ENCODE peak calls at places on chromosomes 11 and 22, in six cellular contexts. One of them, this sample, is unnamed. For H3K4me1 and H3K27me3, the result is how much of the 10 kb centered on the place peaks cover.

GRCh38 chr22:27299181-27300085 is 502.1 kb downstream of the MN1 start:
- DNase-seq in IMR-90: no peak
- DNase-seq in CD8-positive, alpha-beta T cell: no peak
- DNase-seq in DND-41: no peak
- DNase-seq in SJSA1: no peak
- DNase-seq in transverse colon: no peak
- DNase-seq in this sample: no peak

GRCh38 chr11:15579287-15580001 is 464.7 kb downstream of the INSC start:
- DNase-seq in IMR-90: no peak
- DNase-seq in CD8-positive, alpha-beta T cell: no peak
- DNase-seq in DND-41: no peak
- DNase-seq in SJSA1: no peak
- DNase-seq in transverse colon: no peak
- DNase-seq in this sample: no peak

GRCh38 chr11:68206211-68206610 is 6.9 kb downstream of the KMT5B start:
- DNase-seq in IMR-90: peak
- DNase-seq in CD8-positive, alpha-beta T cell: no peak
- DNase-seq in DND-41: peak
- DNase-seq in SJSA1: peak
- DNase-seq in transverse colon: no peak
- DNase-seq in this sample: peak

GRCh38 chr22:22082960-22083359 is 100.4 kb upstream of the TOP3B start:
- DNase-seq in IMR-90: no peak
- DNase-seq in CD8-positive, alpha-beta T cell: no peak
- DNase-seq in DND-41: no peak
- DNase-seq in SJSA1: no peak
- DNase-seq in transverse colon: no peak
- DNase-seq in this sample: no peak

GRCh38 chr22:23670378-23671295 is 20.2 kb upstream of the RGL4 start:
- DNase-seq in IMR-90: no peak
- DNase-seq in CD8-positive, alpha-beta T cell: no peak
- DNase-seq in DND-41: no peak
- DNase-seq in SJSA1: no peak
- DNase-seq in transverse colon: no peak
- DNase-seq in this sample: no peak

GRCh38 chr11:65209711-65210360 is 28.1 kb downstream of the CAPN1 start:
- DNase-seq in IMR-90: no peak
- DNase-seq in CD8-positive, alpha-beta T cell: no peak
- DNase-seq in DND-41: no peak
- DNase-seq in SJSA1: no peak
- DNase-seq in transverse colon: no peak
- DNase-seq in this sample: peak

GRCh38 chr22:46044718-46045458 is 67.9 kb upstream of the WNT7B start:
- DNase-seq in IMR-90: no peak
- DNase-seq in CD8-positive, alpha-beta T cell: no peak
- DNase-seq in DND-41: peak
- DNase-seq in SJSA1: peak
- DNase-seq in transverse colon: peak
- DNase-seq in this sample: peak

GRCh38 chr22:22235564-22235963 is 9.0 kb upstream of the VPREB1 start:
- DNase-seq in IMR-90: no peak
- DNase-seq in CD8-positive, alpha-beta T cell: peak
- DNase-seq in DND-41: peak
- DNase-seq in SJSA1: no peak
- DNase-seq in transverse colon: peak
- DNase-seq in this sample: peak

GRCh38 chr22:43152355-43153071 is 1.2 kb downstream of the TSPO start:
- DNase-seq in IMR-90: peak
- DNase-seq in CD8-positive, alpha-beta T cell: peak
- DNase-seq in DND-41: peak
- DNase-seq in SJSA1: peak
- DNase-seq in transverse colon: peak
- DNase-seq in this sample: peak

GRCh38 chr11:62088331-62088933 is 35.4 kb upstream of the INCENP start:
- DNase-seq in IMR-90: no peak
- DNase-seq in CD8-positive, alpha-beta T cell: no peak
- DNase-seq in DND-41: no peak
- DNase-seq in SJSA1: no peak
- DNase-seq in transverse colon: no peak
- DNase-seq in this sample: no peak

GRCh38 chr11:60908803-60909202 is 2.4 kb upstream of the PRPF19 start:
- DNase-seq in IMR-90: no peak
- DNase-seq in CD8-positive, alpha-beta T cell: no peak
- DNase-seq in DND-41: no peak
- DNase-seq in SJSA1: no peak
- DNase-seq in transverse colon: no peak
- DNase-seq in this sample: no peak

GRCh38 chr11:86888978-86889341 is 66.2 kb downstream of the FZD4 start:
- DNase-seq in IMR-90: no peak
- DNase-seq in CD8-positive, alpha-beta T cell: no peak
- DNase-seq in DND-41: no peak
- DNase-seq in SJSA1: no peak
- DNase-seq in transverse colon: no peak
- DNase-seq in this sample: no peak

GRCh38 chr11:45662665-45663485 is 2.5 kb downstream of the CHST1 start:
- DNase-seq in IMR-90: peak
- DNase-seq in CD8-positive, alpha-beta T cell: no peak
- DNase-seq in DND-41: peak
- DNase-seq in SJSA1: peak
- DNase-seq in transverse colon: no peak
- DNase-seq in this sample: no peak

GRCh38 chr22:35477911-35478582 is 62.6 kb upstream of the RASD2 start:
- DNase-seq in IMR-90: peak
- DNase-seq in CD8-positive, alpha-beta T cell: no peak
- DNase-seq in DND-41: no peak
- DNase-seq in SJSA1: peak
- DNase-seq in transverse colon: peak
- DNase-seq in this sample: peak

GRCh38 chr11:134531331-134532135 is 119.5 kb upstream of the B3GAT1 start:
- DNase-seq in IMR-90: no peak
- DNase-seq in CD8-positive, alpha-beta T cell: no peak
- DNase-seq in DND-41: no peak
- DNase-seq in SJSA1: no peak
- DNase-seq in transverse colon: no peak
- DNase-seq in this sample: no peak

GRCh38 chr22:50665212-50665611 is 7.4 kb upstream of the SHANK3 start:
- DNase-seq in IMR-90: no peak
- DNase-seq in CD8-positive, alpha-beta T cell: no peak
- DNase-seq in DND-41: no peak
- DNase-seq in SJSA1: no peak
- DNase-seq in transverse colon: no peak
- DNase-seq in this sample: no peak
- H3K4me1 ChIP-seq in IMR-90: under half
- H3K4me1 ChIP-seq in CD8-positive, alpha-beta T cell: under half
- H3K4me1 ChIP-seq in DND-41: under half
- H3K4me1 ChIP-seq in SJSA1: under half
- H3K4me1 ChIP-seq in transverse colon: under half
- H3K4me1 ChIP-seq in this sample: under half

GRCh38 chr11:128900468-128900867 is 9.3 kb downstream of the KCNJ5 start:
- DNase-seq in IMR-90: no peak
- DNase-seq in CD8-positive, alpha-beta T cell: no peak
- DNase-seq in DND-41: no peak
- DNase-seq in SJSA1: no peak
- DNase-seq in transverse colon: no peak
- DNase-seq in this sample: no peak

GRCh38 chr11:128902515-128903066 is 11.4 kb downstream of the KCNJ5 start:
- DNase-seq in IMR-90: peak
- DNase-seq in CD8-positive, alpha-beta T cell: no peak
- DNase-seq in DND-41: no peak
- DNase-seq in SJSA1: no peak
- DNase-seq in transverse colon: no peak
- DNase-seq in this sample: no peak

GRCh38 chr11:128904303-128904871 is 13.2 kb downstream of the KCNJ5 start:
- DNase-seq in IMR-90: no peak
- DNase-seq in CD8-positive, alpha-beta T cell: no peak
- DNase-seq in DND-41: no peak
- DNase-seq in SJSA1: no peak
- DNase-seq in transverse colon: no peak
- DNase-seq in this sample: no peak

GRCh38 chr11:128903248-128904041 is 12.3 kb downstream of the KCNJ5 start:
- DNase-seq in IMR-90: peak
- DNase-seq in CD8-positive, alpha-beta T cell: no peak
- DNase-seq in DND-41: no peak
- DNase-seq in SJSA1: no peak
- DNase-seq in transverse colon: peak
- DNase-seq in this sample: no peak

DNA sequence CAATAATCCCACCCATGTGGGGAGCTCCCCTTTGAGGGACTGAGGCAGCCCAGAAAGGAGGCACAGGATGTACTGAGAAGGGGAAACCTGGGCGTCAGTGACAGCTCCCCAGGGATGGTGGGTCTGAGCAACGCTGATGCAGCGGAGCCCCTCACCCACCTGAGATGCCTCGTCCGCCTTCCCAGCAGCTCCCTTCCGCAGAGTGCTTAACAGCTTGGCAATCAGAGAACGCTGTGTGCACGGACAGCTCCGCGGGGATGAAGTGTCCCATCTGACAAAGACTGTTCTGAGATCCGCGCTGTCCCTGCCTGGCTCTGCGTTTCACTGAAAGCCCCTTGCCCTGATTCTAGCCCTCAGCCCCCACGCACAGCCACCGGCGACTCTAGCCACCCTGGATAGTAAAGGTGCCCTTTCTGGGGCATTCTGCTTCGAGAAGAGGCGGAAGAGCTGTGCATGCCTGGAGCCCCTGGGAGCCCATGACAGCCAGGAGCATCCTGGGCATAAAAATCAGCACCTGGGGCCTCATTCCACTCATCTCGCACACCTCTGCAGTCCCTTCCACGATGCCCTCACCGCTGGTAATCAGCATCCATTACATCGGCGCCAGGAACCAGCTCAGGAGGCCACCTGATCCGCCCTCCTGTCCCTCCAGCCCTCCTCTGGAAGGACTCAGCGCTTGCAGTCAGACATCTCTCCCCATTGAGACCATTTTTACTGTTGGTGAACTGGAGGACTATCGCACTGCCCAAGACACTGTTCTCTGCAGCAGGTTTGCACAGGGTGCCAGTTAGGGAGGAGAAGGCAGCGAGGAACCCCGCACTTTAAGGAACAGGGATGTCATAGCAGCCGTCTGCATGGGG is 10.7 kb downstream of the KCNJ5 start:
- DNase-seq in IMR-90: no peak
- DNase-seq in CD8-positive, alpha-beta T cell: no peak
- DNase-seq in DND-41: no peak
- DNase-seq in SJSA1: no peak
- DNase-seq in transverse colon: no peak
- DNase-seq in this sample: no peak
- H3K4me3 ChIP-seq in IMR-90: no peak
- H3K4me3 ChIP-seq in CD8-positive, alpha-beta T cell: no peak
- H3K4me3 ChIP-seq in DND-41: no peak
- H3K4me3 ChIP-seq in SJSA1: no peak
- H3K4me3 ChIP-seq in transverse colon: no peak
- H3K4me3 ChIP-seq in this sample: no peak

GRCh38 chr11:66687831-66688281 is 10.2 kb upstream of the RBM4B start:
- DNase-seq in IMR-90: no peak
- DNase-seq in CD8-positive, alpha-beta T cell: no peak
- DNase-seq in DND-41: no peak
- DNase-seq in SJSA1: no peak
- DNase-seq in transverse colon: no peak
- DNase-seq in this sample: no peak
- H3K27me3 ChIP-seq in IMR-90: under half
- H3K27me3 ChIP-seq in CD8-positive, alpha-beta T cell: under half
- H3K27me3 ChIP-seq in DND-41: under half
- H3K27me3 ChIP-seq in SJSA1: under half
- H3K27me3 ChIP-seq in transverse colon: under half
- H3K27me3 ChIP-seq in this sample: under half

GRCh38 chr22:32804036-32804435 is 2.5 kb downstream of the TIMP3 start:
- DNase-seq in IMR-90: peak
- DNase-seq in CD8-positive, alpha-beta T cell: no peak
- DNase-seq in DND-41: no peak
- DNase-seq in SJSA1: peak
- DNase-seq in transverse colon: no peak
- DNase-seq in this sample: no peak
- H3K4me1 ChIP-seq in IMR-90: under half
- H3K4me1 ChIP-seq in CD8-positive, alpha-beta T cell: under half
- H3K4me1 ChIP-seq in DND-41: under half
- H3K4me1 ChIP-seq in SJSA1: under half
- H3K4me1 ChIP-seq in transverse colon: under half
- H3K4me1 ChIP-seq in this sample: half or more